ENCODE peak calls at places on chromosomes 11 and 22, in six cellular contexts. Y, M, L, O, A and P are unnamed samples.

GRCh38 chr22:26513852-26514251 is 1.6 kb upstream of the TFIP11 start:
- DNase-seq in Y (no peak), A (no peak), L (no peak), O (no peak), M (no peak), P (no peak)

GRCh38 chr22:25853902-25854301 is 111.9 kb downstream of the MYO18B start:
- DNase-seq in M (peak; percentile 40), Y (no peak), O (peak; percentile 1), A (no peak), L (no peak), P (peak; percentile 1)

GRCh38 chr22:20725987-20726558 is 47.8 kb upstream of the SERPIND1 start:
- DNase-seq in A (no peak), L (no peak), O (peak; percentile 60), Y (no peak), M (no peak), P (no peak)

GRCh38 chr11:130070829-130071205 is 1.1 kb downstream of the APLP2 start:
- DNase-seq in Y (no peak), O (peak; percentile 36), L (no peak), A (peak; percentile 34), M (no peak), P (peak; percentile 61)

GRCh38 chr22:31509041-31509440 is 12.7 kb downstream of the SFI1 start:
- DNase-seq in M (no peak), Y (no peak), O (no peak), L (no peak), A (no peak), P (no peak)

GRCh38 chr11:134512061-134512460 is 100.0 kb upstream of the B3GAT1 start:
- DNase-seq in M (no peak), L (no peak), O (no peak), A (no peak), Y (no peak), P (no peak)

GRCh38 chr11:107397357-107397756 is 60.3 kb downstream of the CWF19L2 start:
- DNase-seq in M (no peak), O (peak; percentile 41), A (no peak), L (no peak), Y (no peak), P (no peak)

GRCh38 chr11:116792869-116793475 is 1.3 kb upstream of the APOA5 start:
- DNase-seq in A (no peak), M (no peak), L (no peak), Y (no peak), O (peak; percentile 92), P (peak; percentile 20)

GRCh38 chr11:43944761-43945311 is 2.4 kb downstream of the C11orf96 start:
- DNase-seq in Y (peak; percentile 91), O (peak; percentile 61), M (peak; percentile 49), A (peak; percentile 75), L (no peak), P (peak; percentile 70)

GRCh38 chr22:36182871-36183270 is 18.7 kb downstream of the APOL4 start:
- DNase-seq in Y (no peak), L (no peak), O (no peak), A (no peak), M (no peak), P (no peak)

GRCh38 chr22:25120093-25120561 is 79.5 kb upstream of the CRYBB3 start:
- DNase-seq in M (no peak), L (no peak), O (peak; percentile 77), Y (no peak), A (peak; percentile 69), P (no peak)

GRCh38 chr11:14626650-14627049 is 17.0 kb upstream of the PDE3B start:
- DNase-seq in A (no peak), O (no peak), L (no peak), Y (no peak), M (no peak), P (no peak)
- H3K4me3 ChIP-seq in A (no peak overlapping the region), O (no peak overlapping the region), L (no peak overlapping the region), Y (no peak overlapping the region), M (no peak overlapping the region), P (no peak overlapping the region)

GRCh38 chr11:61817471-61818202 is 834 bp upstream of the FADS1 start:
- DNase-seq in Y (no peak), A (no peak), L (no peak), O (peak; percentile 7), M (no peak), P (no peak)
- H3K4me3 ChIP-seq in Y (peak overlapping the region; percentile 59), A (peak overlapping the region; percentile 58), L (peak overlapping the region; percentile 82), O (peak overlapping the region; percentile 78), M (peak overlapping the region; percentile 64), P (peak overlapping the region; percentile 86)

GRCh38 chr11:68314203-68314885 is 2.0 kb downstream of the LRP5 start:
- DNase-seq in Y (no peak), L (no peak), O (no peak), A (no peak), M (no peak), P (no peak)
- H3K4me3 ChIP-seq in Y (peak overlapping the region; percentile 84), L (peak overlapping the region; percentile 74), O (peak overlapping the region; percentile 91), A (peak overlapping the region; percentile 63), M (no peak overlapping the region), P (no peak overlapping the region)

GRCh38 chr11:47399860-47400812 is 8.3 kb upstream of the SLC39A13 start:
- DNase-seq in L (no peak), O (no peak), Y (no peak), A (peak; percentile 47), M (peak; percentile 59), P (no peak)

GRCh38 chr11:47403571-47403970 is 4.8 kb upstream of the SLC39A13 start:
- DNase-seq in A (no peak), M (no peak), L (no peak), Y (no peak), O (no peak), P (no peak)

GRCh38 chr11:47398551-47398950 is 9.8 kb upstream of the SLC39A13 start:
- DNase-seq in O (no peak), L (no peak), A (no peak), M (no peak), Y (no peak), P (no peak)

GRCh38 chr11:47403135-47403534 is 5.3 kb upstream of the SLC39A13 start:
- DNase-seq in L (no peak), Y (no peak), A (no peak), O (no peak), M (no peak), P (no peak)

GRCh38 chr11:47400813-47401279 is 7.5 kb upstream of the SLC39A13 start:
- DNase-seq in A (no peak), Y (no peak), O (no peak), L (no peak), M (peak; percentile 71), P (peak; percentile 34)
- H3K4me3 ChIP-seq in A (peak overlapping the region; percentile 64), Y (no peak overlapping the region), O (no peak overlapping the region), L (no peak overlapping the region), M (peak overlapping the region; percentile 58), P (no peak overlapping the region)

GRCh38 chr22:46612904-46613605 is 7.1 kb upstream of the GRAMD4 start:
- DNase-seq in Y (no peak), O (no peak), A (peak; percentile 69), M (peak; percentile 40), L (no peak), P (no peak)

GRCh38 chr22:46611189-46611588 is 9.0 kb upstream of the GRAMD4 start:
- DNase-seq in M (no peak), O (no peak), L (no peak), Y (no peak), A (no peak), P (no peak)

GRCh38 chr22:46612341-46612903 is 7.8 kb upstream of the GRAMD4 start:
- DNase-seq in M (no peak), O (no peak), A (no peak), L (no peak), Y (no peak), P (no peak)

GRCh38 chr22:46613606-46613997 is 6.6 kb upstream of the GRAMD4 start:
- DNase-seq in A (peak; percentile 40), Y (no peak), O (no peak), M (peak; percentile 72), L (no peak), P (peak; percentile 27)

GRCh38 chr22:46614070-46614931 is 5.9 kb upstream of the GRAMD4 start:
- DNase-seq in O (no peak), M (peak; percentile 82), L (no peak), A (peak; percentile 55), Y (no peak), P (no peak)
- H3K4me3 ChIP-seq in O (no peak overlapping the region), M (peak overlapping the region; percentile 82), L (no peak overlapping the region), A (peak overlapping the region; percentile 9), Y (no peak overlapping the region), P (no peak overlapping the region)